ENCODE peak calls at places on chromosome 11, in five cellular contexts. V is NB4, D is left ventricle myocardium inferior, I is choroid plexus epithelial cell, J is glutamatergic neuron. R is an unnamed sample.

GRCh38 chr11:118895093-118896039 is 11.7 kb downstream of the CXCR5 start:
- DNase-seq in D (no peak), V (no peak), J (no peak), I (no peak), R (no peak)

GRCh38 chr11:88535916-88536547 is 198.5 kb upstream of the CTSC start:
- DNase-seq in J (no peak), D (no peak), V (peak; percentile 22), I (peak; percentile 95), R (peak; percentile 97)

GRCh38 chr11:1750481-1750839 is at the start of gene IFITM10:
- DNase-seq in D (peak; percentile 34), V (no peak), I (no peak), J (no peak), R (no peak)

GRCh38 chr11:19781351-19781750 is 68.7 kb downstream of the NAV2 start:
- DNase-seq in D (no peak), I (no peak), J (no peak), V (no peak), R (no peak)

GRCh38 chr11:65130631-65131416 is 3.5 kb downstream of the SYVN1 start:
- DNase-seq in J (no peak), I (no peak), V (peak; percentile 7), D (no peak), R (no peak)

GRCh38 chr11:27254744-27255446 is 108.1 kb downstream of the CCDC34 start:
- DNase-seq in D (no peak), V (no peak), J (no peak), I (peak; percentile 86), R (peak; percentile 61)

GRCh38 chr11:68215087-68215445 is 2.0 kb upstream of the KMT5B start:
- DNase-seq in V (peak; percentile 67), D (no peak), J (no peak), I (no peak), R (no peak)

GRCh38 chr11:80958414-80958813 is 1517.6 kb upstream of the TENM4 start:
- DNase-seq in D (no peak), V (peak; percentile 6), J (no peak), I (peak; percentile 83), R (peak; percentile 93)

GRCh38 chr11:27722117-27722844 is 22.0 kb upstream of the BDNF start:
- DNase-seq in J (peak; percentile 47), I (peak; percentile 60), D (no peak), V (no peak), R (peak; percentile 47)

GRCh38 chr11:134637091-134638015 is 225.3 kb upstream of the B3GAT1 start:
- DNase-seq in I (no peak), D (no peak), V (no peak), J (no peak), R (no peak)

GRCh38 chr11:47083913-47084312 is 92.8 kb downstream of the ARFGAP2 start:
- DNase-seq in V (peak; percentile 53), J (no peak), D (no peak), I (peak; percentile 74), R (peak; percentile 72)

GRCh38 chr11:25576320-25576719 is 755.6 kb upstream of the ANO3 start:
- DNase-seq in V (no peak), I (no peak), J (no peak), D (no peak), R (no peak)

GRCh38 chr11:32438883-32439487 is 3.6 kb upstream of the WT1 start:
- DNase-seq in I (no peak), D (no peak), V (no peak), J (peak; percentile 44), R (no peak)

GRCh38 chr11:101014600-101015242 is 114.9 kb downstream of the PGR start:
- DNase-seq in I (no peak), D (no peak), J (no peak), V (no peak), R (no peak)

GRCh38 chr11:25939691-25940090 is 392.2 kb upstream of the ANO3 start:
- DNase-seq in D (no peak), J (no peak), V (no peak), I (no peak), R (no peak)

GRCh38 chr11:120547871-120548681 is 36.5 kb downstream of the GRIK4 start:
- DNase-seq in V (peak; percentile 68), D (peak; percentile 89), I (peak; percentile 87), J (peak; percentile 65), R (peak; percentile 81)

GRCh38 chr11:102849319-102849718 is 5.9 kb upstream of the MMP3 start:
- DNase-seq in D (no peak), J (no peak), I (peak; percentile 38), V (no peak), R (peak; percentile 89)

GRCh38 chr11:119676461-119677020 is 52.5 kb downstream of the NECTIN1 start:
- DNase-seq in J (no peak), D (no peak), I (peak; percentile 22), V (peak; percentile 52), R (peak; percentile 55)

GRCh38 chr11:7423946-7424345 is 61.4 kb upstream of the OLFML1 start:
- DNase-seq in V (no peak), J (no peak), D (no peak), I (no peak), R (no peak)

DNA sequence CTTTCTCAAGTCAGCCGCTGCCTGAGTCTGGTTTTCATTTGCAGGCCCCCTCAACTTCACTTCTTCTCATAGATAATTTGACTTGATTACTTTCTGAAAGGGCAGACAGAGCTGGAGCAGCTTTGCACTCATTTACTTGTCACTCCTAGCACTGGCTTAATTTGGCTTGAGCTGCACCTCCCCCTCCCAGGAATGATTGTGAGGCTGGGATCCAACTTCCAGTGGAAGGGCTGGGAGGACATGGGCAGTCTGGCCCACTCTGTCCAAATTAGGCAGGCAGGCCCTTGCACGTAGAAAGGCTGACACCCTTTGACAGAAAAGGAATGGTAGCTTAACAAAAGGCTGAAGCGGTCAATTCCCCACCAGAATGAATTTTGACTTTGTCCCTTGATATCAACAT is 453.9 kb downstream of the ETS1 start:
- DNase-seq in D (no peak), J (no peak), V (no peak), I (no peak), R (no peak)
- TF ChIP-seq CTCF in D (no peak), J (no peak), V (no peak), I (no peak), R (no peak)

GRCh38 chr11:112837162-112837826 is 123.9 kb upstream of the NCAM1 start:
- DNase-seq in D (no peak), V (peak; percentile 22), I (peak; percentile 2), J (no peak), R (no peak)
- TF ChIP-seq CTCF in D (peak; percentile 55), V (peak; percentile 9), I (no peak), J (no peak), R (peak; percentile 18)

GRCh38 chr11:45748801-45749200 is 56.1 kb upstream of the SLC35C1 start:
- DNase-seq in J (no peak), I (no peak), V (no peak), D (no peak), R (no peak)
- TF ChIP-seq CTCF in J (no peak), I (no peak), V (no peak), D (no peak), R (no peak)

GRCh38 chr11:117538731-117539130 is 211.1 kb downstream of the CEP164 start:
- DNase-seq in V (no peak), I (no peak), J (no peak), D (no peak), R (no peak)

GRCh38 chr11:117532568-117532967 is 204.9 kb downstream of the CEP164 start:
- DNase-seq in I (no peak), V (no peak), D (no peak), J (no peak), R (no peak)

GRCh38 chr11:117535201-117535869 is 207.7 kb downstream of the CEP164 start:
- DNase-seq in V (peak; percentile 37), J (no peak), D (peak; percentile 59), I (no peak), R (no peak)

GRCh38 chr11:117538256-117538655 is 210.6 kb downstream of the CEP164 start:
- DNase-seq in V (no peak), D (no peak), J (no peak), I (no peak), R (no peak)

DNA sequence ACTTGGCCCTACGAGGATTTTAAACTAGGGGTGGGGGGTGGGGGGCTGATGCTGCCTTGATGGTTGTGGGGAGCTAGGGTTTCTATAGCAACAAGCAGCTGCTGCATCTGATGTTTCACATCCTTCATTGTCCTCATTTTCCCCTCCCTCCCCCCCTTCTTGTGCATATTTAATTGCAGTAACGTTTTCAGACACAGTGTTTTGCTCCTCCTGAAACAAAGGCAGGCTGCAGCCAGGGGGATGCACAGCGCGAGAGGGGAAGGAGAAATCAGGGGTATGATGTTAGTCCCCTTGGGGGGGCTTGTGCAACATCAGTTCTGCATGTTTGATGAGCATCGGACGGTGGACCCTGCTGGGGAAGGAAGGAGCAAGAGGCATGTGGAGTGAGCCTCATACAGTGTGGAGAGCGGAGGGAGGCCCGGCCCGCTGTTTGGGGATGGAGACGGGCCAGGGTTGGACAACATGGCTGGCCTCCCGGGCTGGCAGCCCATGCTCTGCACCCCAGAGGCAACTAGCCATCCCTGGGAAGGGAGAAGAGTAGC is 208.3 kb downstream of the CEP164 start:
- DNase-seq in I (no peak), J (no peak), V (no peak), D (no peak), R (no peak)
- TF ChIP-seq CTCF in I (no peak), J (no peak), V (no peak), D (no peak), R (no peak)

GRCh38 chr11:77990981-77991380 is 3.5 kb downstream of the INTS4 start:
- DNase-seq in D (no peak), V (no peak), J (no peak), I (no peak), R (no peak)
- TF ChIP-seq CTCF in D (no peak), V (no peak), J (no peak), I (no peak), R (no peak)

GRCh38 chr11:11335043-11335442 is 18.0 kb downstream of the CSNK2A3 start:
- DNase-seq in J (no peak), I (no peak), V (no peak), D (no peak), R (no peak)
- TF ChIP-seq CTCF in J (no peak), I (no peak), V (no peak), D (no peak), R (no peak)

GRCh38 chr11:97136067-97136466 is 746.3 kb downstream of the JRKL start:
- DNase-seq in D (no peak), V (no peak), J (no peak), I (no peak), R (no peak)

GRCh38 chr11:97143463-97143862 is 753.6 kb downstream of the JRKL start:
- DNase-seq in D (no peak), J (no peak), I (no peak), V (peak; percentile 11), R (no peak)

GRCh38 chr11:97140885-97141494 is 751.2 kb downstream of the JRKL start:
- DNase-seq in D (no peak), I (peak; percentile 6), J (no peak), V (peak; percentile 21), R (peak; percentile 38)
- TF ChIP-seq CTCF in D (peak; percentile 62), I (no peak), J (peak; percentile 71), V (peak; percentile 56), R (peak; percentile 58)

GRCh38 chr11:70796601-70797000 is 398.3 kb downstream of the CTTN start:
- DNase-seq in I (no peak), D (no peak), V (peak; percentile 23), J (no peak), R (peak; percentile 3)
- TF ChIP-seq CTCF in I (no peak), D (no peak), V (peak; percentile 37), J (no peak), R (peak; percentile 21)